ENCODE peak calls at places on chromosomes 6 and 20, in six cellular contexts. J is thyroid gland, K is AG09319, Z is fibroblast of mammary gland, E is GM20000, R is HFF-Myc. P is an unnamed sample.

GRCh38 chr6:145844933-145845531 is 30.4 kb upstream of the FBXO30 start:
- DNase-seq in E (no peak), Z (peak), K (no peak), R (no peak), J (no peak), P (no peak)

GRCh38 chr6:142635130-142635529 is 309.8 kb downstream of the HIVEP2 start:
- DNase-seq in Z (peak), R (no peak), J (no peak), K (no peak), E (no peak), P (no peak)

GRCh38 chr6:37479266-37479854 is 20.3 kb downstream of the CCDC167 start:
- DNase-seq in R (no peak), J (no peak), E (no peak), Z (no peak), K (no peak), P (no peak)

GRCh38 chr6:156779206-156780116 is 2.3 kb downstream of the ARID1B start:
- DNase-seq in E (peak), R (no peak), K (no peak), Z (no peak), J (peak), P (no peak)

GRCh38 chr20:23441850-23442313 is 2.4 kb downstream of the CSTL1 start:
- DNase-seq in K (peak), Z (peak), J (peak), R (peak), E (peak), P (peak)

GRCh38 chr6:169960003-169960344 is 208.6 kb downstream of the ERMARD start:
- DNase-seq in E (no peak), Z (no peak), K (no peak), J (no peak), R (no peak), P (no peak)

GRCh38 chr6:118704911-118705310 is 53.5 kb upstream of the CEP85L start:
- DNase-seq in R (no peak), Z (no peak), E (no peak), K (no peak), J (no peak), P (no peak)

GRCh38 chr20:1702288-1702687 is 44.7 kb upstream of the SIRPG start:
- DNase-seq in Z (no peak), E (no peak), K (no peak), J (no peak), R (no peak), P (no peak)

DNA sequence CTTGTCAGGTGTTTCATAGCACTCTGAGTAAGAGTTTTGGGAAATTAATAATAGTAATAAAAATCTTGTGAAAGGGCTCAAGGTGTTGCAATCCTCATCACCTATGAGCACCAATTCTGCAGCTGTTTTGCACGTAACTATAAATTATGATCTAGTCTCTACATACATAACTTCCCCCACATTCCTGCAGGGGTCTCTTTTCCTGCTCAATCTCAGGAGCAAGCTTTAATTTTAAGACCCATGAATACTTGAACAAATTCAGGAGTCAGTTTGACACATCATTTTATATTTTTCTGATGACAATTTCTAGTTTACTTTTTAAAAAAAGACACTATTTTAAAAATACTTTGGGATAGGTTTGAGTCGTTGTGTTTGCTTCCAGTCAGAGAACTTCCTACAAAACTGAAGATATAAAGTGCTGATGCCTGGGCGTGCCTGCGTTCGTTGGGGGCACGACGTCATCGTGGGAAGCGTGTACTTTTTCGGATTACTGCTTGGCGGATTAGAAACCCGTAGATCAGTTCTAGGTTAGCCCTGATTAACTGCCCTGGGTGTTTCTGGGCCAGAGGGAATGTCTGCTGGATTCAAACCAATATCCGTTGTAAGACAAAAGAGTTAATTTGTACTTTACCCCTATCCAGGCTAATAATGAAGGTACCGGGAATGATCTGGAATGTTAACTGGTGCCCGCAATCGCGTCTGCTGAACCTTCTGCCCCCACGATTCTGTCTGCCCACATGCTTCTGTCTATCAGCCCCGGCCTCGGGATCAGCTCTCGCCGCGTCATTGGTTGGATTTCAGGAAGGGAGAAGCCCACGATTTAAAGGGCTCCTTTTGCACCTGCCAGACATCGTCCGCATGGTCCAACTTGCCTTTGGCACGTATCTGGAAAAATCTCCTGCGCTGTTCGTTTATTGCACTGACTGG is 940 bp upstream of the E2F3 start:
- DNase-seq in K (no peak), Z (peak), R (no peak), E (peak), J (peak), P (peak)
- TF ChIP-seq CTCF in K (peak), Z (peak), R (peak), E (no peak), J (peak), P (peak)

GRCh38 chr6:71855406-71855805 is 30.9 kb upstream of the RIMS1 start:
- DNase-seq in K (no peak), E (no peak), Z (no peak), J (no peak), R (no peak), P (peak)
- TF ChIP-seq CTCF in K (no peak), E (no peak), Z (no peak), J (no peak), R (no peak), P (peak)

DNA sequence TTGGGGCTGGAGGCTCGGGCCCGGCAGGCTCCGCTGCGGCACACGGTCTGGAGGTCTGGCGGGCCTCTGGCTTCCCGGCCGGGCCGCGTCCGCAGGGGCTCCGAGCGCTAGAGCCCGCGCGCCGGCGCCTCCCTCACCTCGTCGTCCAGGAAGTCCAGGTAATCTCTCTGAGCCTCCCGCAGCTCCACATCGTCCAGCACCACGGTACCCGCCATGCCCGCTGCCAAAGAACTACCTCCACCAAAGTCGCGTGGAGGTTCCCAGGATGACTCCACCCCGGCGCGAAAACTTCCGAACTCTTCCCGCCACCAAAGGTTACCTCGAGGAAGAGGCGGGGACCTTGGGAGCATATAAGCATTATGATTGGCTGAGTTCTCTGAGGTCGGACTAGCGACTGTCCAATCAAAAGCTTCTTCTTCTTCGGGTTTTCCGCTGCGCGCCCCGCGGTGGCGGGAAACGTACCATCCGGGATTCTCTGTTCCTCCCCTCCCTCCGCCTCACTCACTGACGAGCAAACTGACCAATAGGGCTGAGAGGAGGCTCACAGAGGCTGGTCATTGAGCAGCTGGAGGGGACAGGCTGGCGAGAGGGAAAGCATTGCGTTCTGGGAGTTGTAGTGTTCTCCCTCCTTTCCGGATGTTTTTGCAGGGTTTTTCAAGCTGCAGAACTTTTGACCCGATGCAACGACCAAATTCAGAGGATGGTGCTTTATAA is at the start of gene MCM3:
- DNase-seq in K (peak), E (peak), J (peak), R (peak), Z (peak), P (peak)
- TF ChIP-seq CTCF in K (peak), E (no peak), J (peak), R (no peak), Z (no peak), P (no peak)

DNA sequence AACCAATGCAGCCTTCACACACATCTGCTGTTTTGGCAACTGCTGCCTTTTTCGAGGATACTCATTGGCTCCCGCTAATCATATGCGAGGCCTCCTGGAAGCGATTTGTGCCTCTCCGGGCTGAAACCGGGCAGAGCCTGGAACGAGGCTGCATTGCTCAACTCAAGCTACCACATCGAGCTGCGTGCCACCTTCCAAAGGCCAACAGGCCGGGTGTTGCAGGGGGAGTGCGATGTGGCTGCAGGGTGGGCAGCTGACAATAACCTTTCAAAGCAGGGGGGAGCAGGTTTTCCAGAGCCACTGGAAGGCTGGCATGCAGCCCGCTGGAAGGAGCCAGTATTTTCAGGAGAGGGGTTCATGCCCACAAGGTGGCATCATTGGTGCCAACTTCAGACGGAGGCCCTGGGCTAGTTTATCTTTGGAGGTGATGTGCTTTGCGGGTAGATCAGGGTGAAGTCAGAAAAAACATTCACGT is 122.6 kb upstream of the IFNGR1 start:
- DNase-seq in J (peak), Z (peak), E (peak), K (peak), R (peak), P (no peak)
- TF ChIP-seq CTCF in J (peak), Z (peak), E (no peak), K (no peak), R (peak), P (peak)

GRCh38 chr6:43011207-43011606 is 2.5 kb downstream of the MEA1 start:
- DNase-seq in Z (no peak), E (no peak), R (no peak), J (no peak), K (no peak), P (no peak)

GRCh38 chr6:43006251-43006650 is 7.5 kb downstream of the MEA1 start:
- DNase-seq in J (no peak), Z (no peak), R (no peak), E (no peak), K (no peak), P (no peak)

GRCh38 chr6:43007126-43007525 is 6.6 kb downstream of the MEA1 start:
- DNase-seq in J (no peak), R (no peak), K (no peak), Z (no peak), E (no peak), P (no peak)

GRCh38 chr6:43012364-43012763 is 1.4 kb downstream of the MEA1 start:
- DNase-seq in E (no peak), K (no peak), R (no peak), Z (no peak), J (no peak), P (no peak)

GRCh38 chr6:43009124-43009523 is 4.6 kb downstream of the MEA1 start:
- DNase-seq in J (peak), Z (peak), E (peak), R (no peak), K (no peak), P (peak)
- TF ChIP-seq CTCF in J (peak), Z (peak), E (peak), R (peak), K (peak), P (peak)

GRCh38 chr20:58822175-58822574 is 28.5 kb downstream of the GNAS-AS1 start:
- DNase-seq in K (no peak), Z (no peak), J (no peak), E (no peak), R (no peak), P (no peak)
- TF ChIP-seq CTCF in K (no peak), Z (no peak), J (no peak), E (no peak), R (no peak), P (no peak)

DNA sequence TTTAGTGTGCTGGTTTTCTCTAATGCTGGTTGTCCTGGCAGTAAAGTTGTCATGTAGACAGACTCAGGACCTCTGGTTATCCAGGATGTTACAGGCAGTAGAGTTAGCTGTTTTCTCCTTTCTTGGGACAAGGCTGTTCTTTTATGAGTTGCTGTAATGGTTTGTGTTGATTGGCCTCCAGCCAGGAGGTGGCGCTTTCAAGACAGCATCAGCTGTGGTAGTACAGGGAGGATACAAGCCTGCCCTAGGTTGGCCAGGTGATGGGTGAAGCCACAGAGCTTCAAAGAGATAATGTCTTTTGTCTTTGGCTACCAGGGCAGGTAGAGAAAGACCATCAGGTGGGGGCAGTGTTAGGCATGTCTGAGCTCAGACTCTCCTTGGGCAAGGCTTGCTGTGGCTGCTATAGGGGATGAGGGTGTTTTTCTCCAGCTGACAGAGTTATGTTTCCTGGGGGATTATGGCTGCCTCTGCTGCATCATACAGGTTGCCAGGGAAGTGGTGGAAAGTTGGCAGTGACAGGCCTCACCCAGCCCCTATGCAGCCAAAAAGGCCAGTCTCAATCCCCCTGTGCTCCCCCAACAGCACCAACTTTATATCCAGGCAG is 127.2 kb upstream of the TAB2 start:
- DNase-seq in Z (peak), K (no peak), E (no peak), J (peak), R (no peak), P (no peak)
- TF ChIP-seq CTCF in Z (no peak), K (no peak), E (peak), J (no peak), R (peak), P (peak)

P was measured in HFFc6.